ENCODE peak calls at places on chromosomes 12 and 14, in four cellular contexts. B is HepG2, O is K562, Y is HEK293T. K is an unnamed sample.
A peak's percentile ranks its signal among the peaks of the same experiment; 100 is the strongest.

GRCh38 chr12:104710940-104711725 is 247.0 kb downstream of the SLC41A2 start:
- DNase-seq in B (no peak), Y (no peak), O (no peak), K (no peak)

GRCh38 chr14:31122098-31122611 is 85.4 kb downstream of the HECTD1 start:
- DNase-seq in O (no peak), Y (no peak), B (no peak), K (no peak)

GRCh38 chr12:47078733-47079364 is 572 bp upstream of the PCED1B start:
- DNase-seq in O (peak; percentile 41), B (no peak), Y (peak; percentile 17), K (no peak)

GRCh38 chr12:62800707-62801400 is 134.1 kb downstream of the PPM1H start:
- DNase-seq in O (no peak), B (no peak), Y (no peak), K (no peak)

GRCh38 chr14:79708991-79709390 is 502.3 kb downstream of the DIO2 start:
- DNase-seq in Y (no peak), O (no peak), B (no peak), K (no peak)

GRCh38 chr12:105899589-105899988 is 239.2 kb downstream of the NUAK1 start:
- DNase-seq in B (no peak), O (no peak), Y (no peak), K (no peak)

GRCh38 chr12:123034022-123034541 is 53.6 kb downstream of the ARL6IP4 start:
- DNase-seq in Y (no peak), O (peak; percentile 77), B (no peak), K (no peak)

GRCh38 chr14:95281560-95282176 is 38.0 kb downstream of the CLMN start:
- DNase-seq in O (no peak), Y (no peak), B (no peak), K (no peak)

GRCh38 chr12:103858953-103859601 is 18.0 kb upstream of the NT5DC3 start:
- DNase-seq in B (peak; percentile 67), Y (peak; percentile 35), O (peak; percentile 67), K (no peak)

GRCh38 chr14:28676481-28676880 is 90.1 kb upstream of the FOXG1 start:
- DNase-seq in Y (no peak), O (no peak), B (no peak), K (no peak)

GRCh38 chr12:5554711-5555110 is 122.8 kb downstream of the NTF3 start:
- DNase-seq in B (no peak), O (no peak), Y (no peak), K (no peak)

GRCh38 chr12:87280893-87281292 is 748.3 kb downstream of the C12orf50 start:
- DNase-seq in Y (no peak), O (no peak), B (no peak), K (no peak)

GRCh38 chr14:68967459-68967940 is 11.6 kb downstream of the ACTN1 start:
- DNase-seq in Y (no peak), B (no peak), O (no peak), K (no peak)

GRCh38 chr14:65302571-65303184 is 109.9 kb upstream of the FUT8 start:
- DNase-seq in Y (no peak), B (no peak), O (no peak), K (no peak)

GRCh38 chr12:91685917-91686316 is 459.7 kb downstream of the BTG1 start:
- DNase-seq in B (no peak), Y (no peak), O (no peak), K (no peak)

GRCh38 chr14:50363734-50364113 is 33.0 kb downstream of the CDKL1 start:
- DNase-seq in Y (no peak), O (no peak), B (no peak), K (no peak)

GRCh38 chr14:69044296-69044695 is 65.2 kb upstream of the ACTN1 start:
- DNase-seq in Y (no peak), O (no peak), B (no peak), K (no peak)

GRCh38 chr12:78966062-78966461 is 101.5 kb downstream of the SYT1 start:
- DNase-seq in Y (no peak), O (no peak), B (no peak), K (no peak)

GRCh38 chr12:78970041-78970440 is 105.5 kb downstream of the SYT1 start:
- DNase-seq in Y (no peak), O (no peak), B (no peak), K (no peak)

GRCh38 chr12:78963439-78964222 is 99.1 kb downstream of the SYT1 start:
- DNase-seq in O (no peak), B (no peak), Y (no peak), K (no peak)

GRCh38 chr12:78964521-78964920 is 99.9 kb downstream of the SYT1 start:
- DNase-seq in B (no peak), O (no peak), Y (no peak), K (no peak)

DNA sequence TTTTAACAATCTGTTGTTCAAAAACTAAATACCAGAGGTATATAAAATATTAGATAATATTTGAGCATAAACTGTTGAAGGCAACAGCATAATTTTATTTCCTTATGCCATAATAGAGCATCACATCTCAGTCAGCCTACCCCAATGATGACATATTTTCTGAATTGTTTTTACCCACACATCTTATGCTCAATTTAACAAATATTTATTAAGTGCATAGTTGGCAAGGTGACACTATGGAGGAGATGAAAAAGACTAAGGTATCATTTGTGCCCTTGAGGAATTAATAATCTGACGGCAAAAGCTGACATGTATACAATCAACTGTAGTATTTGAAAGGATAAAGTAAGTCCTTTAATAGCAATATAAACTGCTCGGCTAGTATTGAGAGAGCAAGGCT is 102.4 kb downstream of the SYT1 start:
- DNase-seq in Y (no peak), O (no peak), B (no peak), K (no peak)
- TF ChIP-seq ELF4 in Y (no peak), O (no peak), B (no peak), K (no peak)

GRCh38 chr14:49106721-49107689 is 479.2 kb downstream of the RPS29 start:
- DNase-seq in Y (no peak), O (no peak), B (no peak), K (no peak)
- TF ChIP-seq ELF4 in Y (no peak), O (no peak), B (no peak), K (no peak)

DNA sequence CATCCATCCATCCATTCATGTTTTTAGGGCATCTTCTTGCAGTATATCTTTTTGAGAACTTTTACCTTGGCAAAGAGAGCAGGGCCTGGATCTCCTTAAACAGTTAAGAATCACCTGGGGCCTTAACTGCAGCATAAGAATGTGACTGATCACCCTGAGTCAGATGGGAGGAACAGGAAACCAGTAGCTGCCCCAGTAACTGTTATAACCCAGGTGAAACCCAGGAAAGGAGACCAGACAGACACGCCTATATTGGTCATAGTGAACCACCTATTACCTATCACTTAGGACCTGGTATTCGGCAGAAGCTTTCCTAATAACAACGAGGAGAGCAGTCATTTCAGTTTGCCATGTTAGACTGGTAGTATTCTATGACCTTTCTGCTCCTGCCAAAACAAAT is 43.4 kb upstream of the NR2C1 start:
- DNase-seq in Y (no peak), O (no peak), B (no peak), K (no peak)
- TF ChIP-seq ELF4 in Y (no peak), O (no peak), B (no peak), K (no peak)

GRCh38 chr12:99024191-99024590 is 379.1 kb downstream of the APAF1 start:
- DNase-seq in Y (no peak), B (no peak), O (no peak), K (no peak)

GRCh38 chr12:99024870-99025269 is 379.8 kb downstream of the APAF1 start:
- DNase-seq in Y (no peak), O (no peak), B (no peak), K (no peak)

GRCh38 chr12:99020871-99021270 is 375.8 kb downstream of the APAF1 start:
- DNase-seq in Y (no peak), B (no peak), O (no peak), K (no peak)

GRCh38 chr12:99019798-99020197 is 374.7 kb downstream of the APAF1 start:
- DNase-seq in B (no peak), O (no peak), Y (no peak), K (no peak)
- TF ChIP-seq ELF4 in B (no peak), O (no peak), Y (no peak), K (no peak)